ENCODE peak calls at places on chromosomes 13 and 19, in eight cellular contexts. One of them, this sample, is unnamed.

GRCh38 chr13:62085832-62086231 is 670.2 kb upstream of the PCDH20 start:
- DNase-seq in choroid plexus epithelial cell: no peak
- DNase-seq in NT2/D1: peak
- DNase-seq in cardiac fibroblast: no peak
- DNase-seq in caudate nucleus: no peak
- DNase-seq in iris pigment epithelial cell: no peak
- DNase-seq in tibial artery: no peak
- DNase-seq in smooth muscle cell of the brain vasculature: no peak
- DNase-seq in this sample: no peak

GRCh38 chr19:39474139-39474620 is 6.5 kb upstream of the TIMM50 start:
- DNase-seq in choroid plexus epithelial cell: peak
- DNase-seq in NT2/D1: no peak
- DNase-seq in cardiac fibroblast: peak
- DNase-seq in caudate nucleus: peak
- DNase-seq in iris pigment epithelial cell: peak
- DNase-seq in tibial artery: peak
- DNase-seq in smooth muscle cell of the brain vasculature: no peak
- DNase-seq in this sample: no peak

GRCh38 chr13:68291595-68291994 is 1061.5 kb upstream of the PCDH9 start:
- DNase-seq in choroid plexus epithelial cell: no peak
- DNase-seq in NT2/D1: no peak
- DNase-seq in cardiac fibroblast: no peak
- DNase-seq in caudate nucleus: no peak
- DNase-seq in iris pigment epithelial cell: no peak
- DNase-seq in tibial artery: no peak
- DNase-seq in smooth muscle cell of the brain vasculature: no peak
- DNase-seq in this sample: no peak

GRCh38 chr19:37594064-37594981 is at the start of the genes ZNF540 and ZNF571:
- DNase-seq in choroid plexus epithelial cell: peak
- DNase-seq in NT2/D1: peak
- DNase-seq in cardiac fibroblast: peak
- DNase-seq in caudate nucleus: peak
- DNase-seq in iris pigment epithelial cell: peak
- DNase-seq in tibial artery: peak
- DNase-seq in smooth muscle cell of the brain vasculature: peak
- DNase-seq in this sample: peak

GRCh38 chr13:47289578-47289977 is 392.7 kb upstream of the HTR2A start:
- DNase-seq in choroid plexus epithelial cell: no peak
- DNase-seq in NT2/D1: no peak
- DNase-seq in cardiac fibroblast: no peak
- DNase-seq in caudate nucleus: no peak
- DNase-seq in iris pigment epithelial cell: no peak
- DNase-seq in tibial artery: no peak
- DNase-seq in smooth muscle cell of the brain vasculature: no peak
- DNase-seq in this sample: no peak

GRCh38 chr13:47628666-47629065 is 372.4 kb downstream of the SUCLA2 start:
- DNase-seq in choroid plexus epithelial cell: no peak
- DNase-seq in NT2/D1: no peak
- DNase-seq in cardiac fibroblast: no peak
- DNase-seq in caudate nucleus: no peak
- DNase-seq in iris pigment epithelial cell: peak
- DNase-seq in tibial artery: no peak
- DNase-seq in smooth muscle cell of the brain vasculature: no peak
- DNase-seq in this sample: no peak

GRCh38 chr13:78194904-78195639 is 276.4 kb upstream of the EDNRB start:
- DNase-seq in choroid plexus epithelial cell: peak
- DNase-seq in NT2/D1: no peak
- DNase-seq in cardiac fibroblast: no peak
- DNase-seq in caudate nucleus: no peak
- DNase-seq in iris pigment epithelial cell: peak
- DNase-seq in tibial artery: no peak
- DNase-seq in smooth muscle cell of the brain vasculature: no peak
- DNase-seq in this sample: no peak

GRCh38 chr19:57771417-57771816 is 1.9 kb downstream of the ZNF586 start:
- DNase-seq in choroid plexus epithelial cell: no peak
- DNase-seq in NT2/D1: no peak
- DNase-seq in cardiac fibroblast: no peak
- DNase-seq in caudate nucleus: no peak
- DNase-seq in iris pigment epithelial cell: no peak
- DNase-seq in tibial artery: no peak
- DNase-seq in smooth muscle cell of the brain vasculature: no peak
- DNase-seq in this sample: no peak

GRCh38 chr13:106426909-106427308 is 108.6 kb downstream of the EFNB2 start:
- DNase-seq in choroid plexus epithelial cell: no peak
- DNase-seq in NT2/D1: no peak
- DNase-seq in cardiac fibroblast: no peak
- DNase-seq in caudate nucleus: no peak
- DNase-seq in iris pigment epithelial cell: no peak
- DNase-seq in tibial artery: no peak
- DNase-seq in smooth muscle cell of the brain vasculature: no peak
- DNase-seq in this sample: no peak

GRCh38 chr13:30676672-30677071 is 58.7 kb upstream of the ALOX5AP start:
- DNase-seq in choroid plexus epithelial cell: peak
- DNase-seq in NT2/D1: no peak
- DNase-seq in cardiac fibroblast: peak
- DNase-seq in caudate nucleus: no peak
- DNase-seq in iris pigment epithelial cell: peak
- DNase-seq in tibial artery: no peak
- DNase-seq in smooth muscle cell of the brain vasculature: no peak
- DNase-seq in this sample: no peak

GRCh38 chr19:36573020-36573947 is at the start of gene ZNF529:
- DNase-seq in choroid plexus epithelial cell: peak
- DNase-seq in NT2/D1: peak
- DNase-seq in cardiac fibroblast: peak
- DNase-seq in caudate nucleus: peak
- DNase-seq in iris pigment epithelial cell: peak
- DNase-seq in tibial artery: peak
- DNase-seq in smooth muscle cell of the brain vasculature: peak
- DNase-seq in this sample: peak

GRCh38 chr13:94595006-94595942 is 678 bp downstream of the TGDS start:
- DNase-seq in choroid plexus epithelial cell: peak
- DNase-seq in NT2/D1: no peak
- DNase-seq in cardiac fibroblast: peak
- DNase-seq in caudate nucleus: no peak
- DNase-seq in iris pigment epithelial cell: peak
- DNase-seq in tibial artery: no peak
- DNase-seq in smooth muscle cell of the brain vasculature: no peak
- DNase-seq in this sample: no peak

This sample was measured in GM12864.